ENCODE peak calls at places on chromosome 22, in six cellular contexts. C is psoas muscle, L is stomach, I is PC-3, U is WERI-Rb-1, N is PC-9. J is an unnamed sample.

GRCh38 chr22:47606426-47606825 is 844.0 kb downstream of the TBC1D22A start:
- DNase-seq in N (no peak), C (peak; percentile 19), L (no peak), U (peak; percentile 1), I (no peak), J (no peak)

GRCh38 chr22:38468761-38469305 is 937 bp downstream of the KDELR3 start:
- DNase-seq in L (no peak), C (no peak), I (no peak), U (no peak), N (no peak), J (no peak)

GRCh38 chr22:19807914-19808872 is 46.5 kb downstream of the GNB1L start:
- DNase-seq in L (no peak), U (peak; percentile 48), N (no peak), I (no peak), C (no peak), J (peak; percentile 23)

GRCh38 chr22:27416553-27417427 is 384.8 kb downstream of the MN1 start:
- DNase-seq in C (no peak), U (no peak), I (peak; percentile 60), L (peak; percentile 34), N (peak; percentile 50), J (no peak)

GRCh38 chr22:49502126-49502826 is 325.4 kb downstream of the BRD1 start:
- DNase-seq in C (no peak), N (peak; percentile 86), I (peak; percentile 78), U (no peak), L (no peak), J (peak; percentile 51)

GRCh38 chr22:48645766-48646165 is 1181.9 kb downstream of the BRD1 start:
- DNase-seq in N (no peak), U (no peak), I (no peak), L (no peak), C (no peak), J (no peak)

GRCh38 chr22:37661160-37661924 is 2.8 kb downstream of the PDXP start:
- DNase-seq in U (no peak), L (no peak), N (no peak), C (no peak), I (peak; percentile 35), J (no peak)

GRCh38 chr22:44577391-44578114 is 79.5 kb upstream of the RTL6 start:
- DNase-seq in L (no peak), U (peak; percentile 6), I (no peak), C (peak; percentile 29), N (no peak), J (no peak)

GRCh38 chr22:17884084-17884483 is 109.8 kb upstream of the BID start:
- DNase-seq in I (no peak), U (no peak), L (no peak), N (no peak), C (no peak), J (no peak)

GRCh38 chr22:18096823-18097222 is 13.8 kb upstream of the TUBA8 start:
- DNase-seq in U (no peak), L (no peak), N (no peak), I (no peak), C (no peak), J (no peak)

GRCh38 chr22:27022256-27022655 is 364.9 kb downstream of the MIAT start:
- DNase-seq in L (no peak), N (no peak), C (no peak), U (no peak), I (no peak), J (no peak)

GRCh38 chr22:20658433-20659222 is 115.3 kb upstream of the SERPIND1 start:
- DNase-seq in C (no peak), I (no peak), N (no peak), L (no peak), U (no peak), J (no peak)

GRCh38 chr22:38051900-38052862 is 5.0 kb upstream of the PICK1 start:
- DNase-seq in C (peak; percentile 90), N (peak; percentile 70), U (peak; percentile 88), I (peak; percentile 74), L (peak; percentile 86), J (peak; percentile 84)

GRCh38 chr22:43511276-43511910 is 99.6 kb downstream of the MPPED1 start:
- DNase-seq in N (no peak), I (no peak), U (no peak), L (no peak), C (no peak), J (no peak)

GRCh38 chr22:19703869-19704268 is 10.4 kb upstream of the SEPTIN5 start:
- DNase-seq in N (no peak), U (no peak), I (no peak), L (no peak), C (peak; percentile 34), J (no peak)

GRCh38 chr22:34356481-34356880 is 436.2 kb upstream of the LARGE1 start:
- DNase-seq in U (no peak), I (no peak), C (no peak), L (no peak), N (no peak), J (no peak)

GRCh38 chr22:17303840-17304779 is 65.2 kb upstream of the CECR2 start:
- DNase-seq in U (peak; percentile 21), L (peak; percentile 21), I (no peak), N (no peak), C (no peak), J (no peak)

GRCh38 chr22:49006207-49007012 is 821.3 kb downstream of the BRD1 start:
- DNase-seq in N (no peak), U (peak; percentile 1), C (no peak), L (peak; percentile 23), I (no peak), J (no peak)

GRCh38 chr22:48782817-48783511 is 1044.7 kb downstream of the BRD1 start:
- DNase-seq in I (no peak), N (no peak), C (no peak), L (no peak), U (peak; percentile 38), J (no peak)

GRCh38 chr22:20438066-20438677 is 547 bp upstream of the SCARF2 start:
- DNase-seq in C (peak; percentile 67), I (no peak), L (no peak), U (no peak), N (no peak), J (no peak)

GRCh38 chr22:32106930-32107329 is 52.2 kb downstream of the C22orf42 start:
- DNase-seq in I (peak; percentile 36), L (no peak), U (no peak), C (no peak), N (peak; percentile 30), J (peak; percentile 48)

GRCh38 chr22:33785283-33785991 is 134.8 kb downstream of the LARGE1 start:
- DNase-seq in I (peak; percentile 17), C (no peak), U (no peak), N (peak; percentile 71), L (no peak), J (no peak)

GRCh38 chr22:28015676-28016601 is 96.9 kb upstream of the PITPNB start:
- DNase-seq in U (no peak), C (peak; percentile 49), L (no peak), I (no peak), N (no peak), J (peak; percentile 8)

GRCh38 chr22:47352920-47353700 is 590.7 kb downstream of the TBC1D22A start:
- DNase-seq in U (peak; percentile 3), L (peak; percentile 17), C (no peak), N (no peak), I (no peak), J (no peak)

GRCh38 chr22:21876486-21877176 is 9.2 kb upstream of the MAPK1 start:
- DNase-seq in U (no peak), N (no peak), C (no peak), L (no peak), I (no peak), J (no peak)

GRCh38 chr22:33327348-33327860 is 269.2 kb upstream of the SYN3 start:
- DNase-seq in I (no peak), L (no peak), N (no peak), U (no peak), C (no peak), J (no peak)

GRCh38 chr22:26751217-26751616 is 93.8 kb downstream of the MIAT start:
- DNase-seq in I (no peak), N (no peak), C (no peak), U (no peak), L (no peak), J (no peak)

GRCh38 chr22:39283312-39284141 is 35.9 kb downstream of the RPL3 start:
- DNase-seq in U (no peak), N (peak; percentile 99), I (no peak), L (peak; percentile 60), C (peak; percentile 94), J (no peak)

GRCh38 chr22:33971561-33971961 is 51.3 kb upstream of the LARGE1 start:
- DNase-seq in C (no peak), I (no peak), U (no peak), L (no peak), N (no peak), J (no peak)

GRCh38 chr22:37672920-37673453 is 2.4 kb upstream of the LGALS1 start:
- DNase-seq in I (no peak), C (no peak), U (no peak), L (no peak), N (no peak), J (no peak)

GRCh38 chr22:19706661-19707151 is 7.6 kb upstream of the SEPTIN5 start:
- DNase-seq in I (no peak), L (no peak), U (no peak), N (no peak), C (no peak), J (no peak)

GRCh38 chr22:37633693-37634504 is 5.6 kb upstream of the SH3BP1 start:
- DNase-seq in I (no peak), N (no peak), L (peak; percentile 86), U (peak; percentile 71), C (peak; percentile 94), J (no peak)

GRCh38 chr22:44818727-44819126 is 66.4 kb downstream of the ARHGAP8 start:
- DNase-seq in C (no peak), N (no peak), U (no peak), L (no peak), I (no peak), J (no peak)

DNA sequence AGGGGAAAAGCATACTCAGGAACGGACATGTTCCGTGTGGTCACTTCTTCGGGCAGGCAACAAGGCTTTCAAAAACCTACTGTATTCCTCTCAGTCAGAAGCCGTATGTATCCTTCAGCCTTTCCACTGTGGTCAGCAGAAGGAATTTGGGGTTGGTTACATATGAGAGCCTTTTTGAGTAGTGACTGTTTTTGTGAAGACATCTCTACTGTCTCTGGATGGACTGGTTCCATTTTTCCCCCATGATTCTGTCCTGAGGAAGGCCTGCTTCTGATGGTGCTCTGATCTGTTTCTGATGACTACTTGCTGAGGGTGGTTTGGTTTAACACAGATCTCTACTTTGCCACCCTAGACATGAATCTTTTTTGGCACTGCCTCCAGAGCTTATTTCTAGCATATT is 63.7 kb upstream of the HORMAD2 start:
- DNase-seq in N (no peak), U (no peak), C (no peak), I (no peak), L (no peak), J (no peak)
- H3K36me3 ChIP-seq in N (peaks cover 4% of the 10 kb centered on the region), U (peaks cover 78% of the 10 kb centered on the region), C (peaks cover 99% of the 10 kb centered on the region), I (peaks cover 19% of the 10 kb centered on the region), L (peaks cover 100% of the 10 kb centered on the region), J (no peaks in the 10 kb centered on the region)

GRCh38 chr22:29194269-29194668 is 11.4 kb upstream of the EMID1 start:
- DNase-seq in N (no peak), I (peak; percentile 10), C (no peak), L (no peak), U (no peak), J (no peak)
- TF ChIP-seq CTCF in N (no peak), I (no peak), C (no peak), L (no peak), U (peak; percentile 18), J (no peak)

GRCh38 chr22:46075764-46076531 is 74.4 kb upstream of the PPARA start:
- DNase-seq in U (no peak), C (peak; percentile 56), N (no peak), L (peak; percentile 24), I (no peak), J (peak; percentile 19)
- H3K4me3 ChIP-seq in U (no peak overlapping the region), C (peak overlapping the region; percentile 95), N (peak overlapping the region; percentile 21), L (peak overlapping the region; percentile 83), I (peak overlapping the region; percentile 94), J (no peak overlapping the region)

GRCh38 chr22:25221790-25222189 is 2.4 kb downstream of the CRYBB2 start:
- DNase-seq in N (no peak), I (no peak), C (no peak), L (no peak), U (no peak), J (no peak)
- H3K36me3 ChIP-seq in N (no peaks in the 10 kb centered on the region), I (no peaks in the 10 kb centered on the region), C (no peaks in the 10 kb centered on the region), L (no peaks in the 10 kb centered on the region), U (no peaks in the 10 kb centered on the region), J (no peaks in the 10 kb centered on the region)